ENCODE peak calls at places on chromosomes 2 and 18, in ten cellular contexts. One of them, this sample, is unnamed.

GRCh38 chr2:85390941-85391669 is 19.1 kb downstream of the CAPG start:
- DNase-seq in body of pancreas: peak
- DNase-seq in BJ: no peak
- DNase-seq in uterus: peak
- DNase-seq in stomach: peak
- DNase-seq in foreskin keratinocyte: no peak
- DNase-seq in left lung: peak
- DNase-seq in kidney epithelial cell: no peak
- DNase-seq in NB4: peak
- DNase-seq in dorsolateral prefrontal cortex: no peak
- DNase-seq in this sample: peak

GRCh38 chr2:103401621-103402020 is 639.8 kb downstream of the TMEM182 start:
- DNase-seq in body of pancreas: no peak
- DNase-seq in BJ: no peak
- DNase-seq in uterus: no peak
- DNase-seq in stomach: no peak
- DNase-seq in foreskin keratinocyte: peak
- DNase-seq in left lung: no peak
- DNase-seq in kidney epithelial cell: peak
- DNase-seq in NB4: no peak
- DNase-seq in dorsolateral prefrontal cortex: no peak
- DNase-seq in this sample: no peak

GRCh38 chr2:51866361-51866760 is 834.4 kb upstream of the NRXN1 start:
- DNase-seq in body of pancreas: no peak
- DNase-seq in BJ: no peak
- DNase-seq in uterus: no peak
- DNase-seq in stomach: no peak
- DNase-seq in foreskin keratinocyte: no peak
- DNase-seq in left lung: no peak
- DNase-seq in kidney epithelial cell: no peak
- DNase-seq in NB4: no peak
- DNase-seq in dorsolateral prefrontal cortex: no peak
- DNase-seq in this sample: no peak

GRCh38 chr2:29065479-29065847 is 8.9 kb downstream of the PCARE start:
- DNase-seq in body of pancreas: no peak
- DNase-seq in BJ: no peak
- DNase-seq in uterus: no peak
- DNase-seq in stomach: no peak
- DNase-seq in foreskin keratinocyte: no peak
- DNase-seq in left lung: no peak
- DNase-seq in kidney epithelial cell: no peak
- DNase-seq in NB4: no peak
- DNase-seq in dorsolateral prefrontal cortex: no peak
- DNase-seq in this sample: no peak

GRCh38 chr2:191115391-191115790 is 35.4 kb downstream of the STAT4 start:
- DNase-seq in body of pancreas: peak
- DNase-seq in BJ: no peak
- DNase-seq in uterus: no peak
- DNase-seq in stomach: no peak
- DNase-seq in foreskin keratinocyte: peak
- DNase-seq in left lung: no peak
- DNase-seq in kidney epithelial cell: peak
- DNase-seq in NB4: peak
- DNase-seq in dorsolateral prefrontal cortex: no peak
- DNase-seq in this sample: no peak

GRCh38 chr2:33131108-33131507 is 184.4 kb downstream of the LTBP1 start:
- DNase-seq in body of pancreas: no peak
- DNase-seq in BJ: no peak
- DNase-seq in uterus: no peak
- DNase-seq in stomach: no peak
- DNase-seq in foreskin keratinocyte: peak
- DNase-seq in left lung: no peak
- DNase-seq in kidney epithelial cell: no peak
- DNase-seq in NB4: no peak
- DNase-seq in dorsolateral prefrontal cortex: no peak
- DNase-seq in this sample: no peak

GRCh38 chr18:45166341-45167108 is 448.8 kb upstream of the SLC14A2 start:
- DNase-seq in body of pancreas: no peak
- DNase-seq in BJ: peak
- DNase-seq in uterus: no peak
- DNase-seq in stomach: no peak
- DNase-seq in foreskin keratinocyte: peak
- DNase-seq in left lung: no peak
- DNase-seq in kidney epithelial cell: peak
- DNase-seq in NB4: no peak
- DNase-seq in dorsolateral prefrontal cortex: no peak
- DNase-seq in this sample: no peak

GRCh38 chr2:122011493-122012270 is 256.2 kb downstream of the TSN start:
- DNase-seq in body of pancreas: no peak
- DNase-seq in BJ: no peak
- DNase-seq in uterus: no peak
- DNase-seq in stomach: no peak
- DNase-seq in foreskin keratinocyte: no peak
- DNase-seq in left lung: no peak
- DNase-seq in kidney epithelial cell: no peak
- DNase-seq in NB4: no peak
- DNase-seq in dorsolateral prefrontal cortex: no peak
- DNase-seq in this sample: no peak

GRCh38 chr2:119697290-119698013 is 18.5 kb downstream of the TMEM177 start:
- DNase-seq in body of pancreas: no peak
- DNase-seq in BJ: no peak
- DNase-seq in uterus: no peak
- DNase-seq in stomach: no peak
- DNase-seq in foreskin keratinocyte: no peak
- DNase-seq in left lung: no peak
- DNase-seq in kidney epithelial cell: no peak
- DNase-seq in NB4: no peak
- DNase-seq in dorsolateral prefrontal cortex: no peak
- DNase-seq in this sample: no peak

GRCh38 chr2:99637157-99637697 is 147.4 kb upstream of the REV1 start:
- DNase-seq in body of pancreas: no peak
- DNase-seq in BJ: no peak
- DNase-seq in uterus: no peak
- DNase-seq in stomach: no peak
- DNase-seq in foreskin keratinocyte: no peak
- DNase-seq in left lung: no peak
- DNase-seq in kidney epithelial cell: no peak
- DNase-seq in NB4: no peak
- DNase-seq in dorsolateral prefrontal cortex: no peak
- DNase-seq in this sample: no peak

GRCh38 chr2:84338069-84338468 is 121.0 kb downstream of the SUCLG1 start:
- DNase-seq in body of pancreas: no peak
- DNase-seq in BJ: peak
- DNase-seq in uterus: no peak
- DNase-seq in stomach: no peak
- DNase-seq in foreskin keratinocyte: no peak
- DNase-seq in left lung: no peak
- DNase-seq in kidney epithelial cell: no peak
- DNase-seq in NB4: no peak
- DNase-seq in dorsolateral prefrontal cortex: no peak
- DNase-seq in this sample: no peak

GRCh38 chr2:201167546-201167945 is 15.4 kb upstream of the CASP10 start:
- DNase-seq in body of pancreas: no peak
- DNase-seq in BJ: no peak
- DNase-seq in uterus: no peak
- DNase-seq in stomach: no peak
- DNase-seq in foreskin keratinocyte: no peak
- DNase-seq in left lung: no peak
- DNase-seq in kidney epithelial cell: no peak
- DNase-seq in NB4: no peak
- DNase-seq in dorsolateral prefrontal cortex: no peak
- DNase-seq in this sample: no peak

GRCh38 chr2:231483398-231484329 is 19.4 kb upstream of the NCL start:
- DNase-seq in body of pancreas: no peak
- DNase-seq in BJ: no peak
- DNase-seq in uterus: no peak
- DNase-seq in stomach: no peak
- DNase-seq in foreskin keratinocyte: peak
- DNase-seq in left lung: peak
- DNase-seq in kidney epithelial cell: no peak
- DNase-seq in NB4: peak
- DNase-seq in dorsolateral prefrontal cortex: no peak
- DNase-seq in this sample: peak

GRCh38 chr2:9752441-9753275 is 90.6 kb upstream of the TAF1B start:
- DNase-seq in body of pancreas: peak
- DNase-seq in BJ: peak
- DNase-seq in uterus: no peak
- DNase-seq in stomach: no peak
- DNase-seq in foreskin keratinocyte: peak
- DNase-seq in left lung: no peak
- DNase-seq in kidney epithelial cell: no peak
- DNase-seq in NB4: peak
- DNase-seq in dorsolateral prefrontal cortex: no peak
- DNase-seq in this sample: no peak

GRCh38 chr2:230668939-230669303 is 43.7 kb upstream of the CAB39 start:
- DNase-seq in body of pancreas: no peak
- DNase-seq in BJ: no peak
- DNase-seq in uterus: no peak
- DNase-seq in stomach: no peak
- DNase-seq in foreskin keratinocyte: no peak
- DNase-seq in left lung: no peak
- DNase-seq in kidney epithelial cell: no peak
- DNase-seq in NB4: peak
- DNase-seq in dorsolateral prefrontal cortex: no peak
- DNase-seq in this sample: no peak

DNA sequence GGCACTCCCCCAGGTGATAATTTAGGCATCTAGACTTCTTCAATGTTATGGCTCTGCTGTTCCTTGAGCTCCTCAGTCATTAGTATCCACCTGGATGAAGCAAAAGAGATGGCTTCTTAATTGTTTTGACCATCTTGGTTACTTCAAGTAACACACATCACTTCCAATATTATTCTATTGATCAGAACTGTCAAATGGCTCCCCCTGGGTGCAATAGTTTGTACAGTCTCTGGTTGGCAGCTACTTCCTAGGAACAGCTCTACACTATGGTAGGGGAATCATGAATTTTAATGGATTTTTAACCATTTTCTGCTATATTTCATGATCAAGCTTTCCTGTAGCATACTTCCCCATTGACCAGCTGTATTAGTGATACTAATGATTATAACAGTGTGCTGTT is 157.0 kb downstream of the NYAP2 start:
- DNase-seq in body of pancreas: no peak
- DNase-seq in BJ: no peak
- DNase-seq in uterus: no peak
- DNase-seq in stomach: no peak
- DNase-seq in foreskin keratinocyte: no peak
- DNase-seq in left lung: no peak
- DNase-seq in kidney epithelial cell: no peak
- DNase-seq in NB4: no peak
- DNase-seq in dorsolateral prefrontal cortex: no peak
- DNase-seq in this sample: no peak
- TF ChIP-seq CTCF in body of pancreas: no peak
- TF ChIP-seq CTCF in BJ: no peak
- TF ChIP-seq CTCF in uterus: no peak
- TF ChIP-seq CTCF in stomach: no peak
- TF ChIP-seq CTCF in foreskin keratinocyte: peak
- TF ChIP-seq CTCF in left lung: no peak
- TF ChIP-seq CTCF in kidney epithelial cell: no peak
- TF ChIP-seq CTCF in NB4: no peak
- TF ChIP-seq CTCF in dorsolateral prefrontal cortex: no peak
- TF ChIP-seq CTCF in this sample: no peak

DNA sequence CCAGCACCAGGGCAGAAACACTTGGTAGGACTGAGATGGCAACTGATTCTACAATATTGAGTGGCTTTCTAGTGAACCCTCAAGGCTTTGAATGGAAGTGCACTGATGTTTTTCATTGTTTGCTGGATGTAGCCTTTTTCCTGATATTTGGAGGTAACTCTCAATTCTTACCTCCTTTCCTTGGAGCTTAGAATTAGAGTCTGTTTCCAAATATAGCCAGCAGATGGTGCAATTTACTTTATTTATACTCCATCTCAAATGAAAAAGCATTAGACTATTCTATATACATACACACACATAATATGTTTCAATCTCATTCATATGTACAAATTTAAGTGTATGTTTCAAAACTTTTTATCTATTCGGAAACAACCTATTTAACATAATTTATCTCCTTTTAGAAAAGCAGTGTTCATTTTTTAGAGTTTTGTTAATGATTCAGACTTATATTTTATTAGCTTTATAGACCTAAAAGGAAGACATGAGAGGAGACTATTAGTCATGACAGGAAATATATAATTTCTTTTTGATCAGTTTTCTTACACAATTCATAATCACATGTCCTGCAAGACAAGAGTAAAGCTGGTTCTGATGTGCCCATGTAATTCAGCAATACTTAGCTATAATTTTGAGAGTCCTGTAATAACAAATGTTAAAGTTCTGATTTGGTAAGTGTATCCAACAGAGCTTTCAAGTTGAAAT is 124.8 kb downstream of the NUP35 start:
- DNase-seq in body of pancreas: no peak
- DNase-seq in BJ: no peak
- DNase-seq in uterus: no peak
- DNase-seq in stomach: no peak
- DNase-seq in foreskin keratinocyte: peak
- DNase-seq in left lung: no peak
- DNase-seq in kidney epithelial cell: no peak
- DNase-seq in NB4: peak
- DNase-seq in dorsolateral prefrontal cortex: no peak
- DNase-seq in this sample: no peak
- TF ChIP-seq CTCF in body of pancreas: peak
- TF ChIP-seq CTCF in BJ: peak
- TF ChIP-seq CTCF in uterus: no peak
- TF ChIP-seq CTCF in stomach: no peak
- TF ChIP-seq CTCF in foreskin keratinocyte: peak
- TF ChIP-seq CTCF in left lung: no peak
- TF ChIP-seq CTCF in kidney epithelial cell: peak
- TF ChIP-seq CTCF in NB4: peak
- TF ChIP-seq CTCF in dorsolateral prefrontal cortex: peak
- TF ChIP-seq CTCF in this sample: no peak

GRCh38 chr18:5571592-5571991 is 27.8 kb upstream of the EPB41L3 start:
- DNase-seq in body of pancreas: no peak
- DNase-seq in BJ: no peak
- DNase-seq in uterus: no peak
- DNase-seq in stomach: no peak
- DNase-seq in foreskin keratinocyte: no peak
- DNase-seq in left lung: no peak
- DNase-seq in kidney epithelial cell: no peak
- DNase-seq in NB4: no peak
- DNase-seq in dorsolateral prefrontal cortex: no peak
- DNase-seq in this sample: no peak
- TF ChIP-seq CTCF in body of pancreas: no peak
- TF ChIP-seq CTCF in BJ: no peak
- TF ChIP-seq CTCF in uterus: no peak
- TF ChIP-seq CTCF in stomach: no peak
- TF ChIP-seq CTCF in foreskin keratinocyte: no peak
- TF ChIP-seq CTCF in left lung: no peak
- TF ChIP-seq CTCF in kidney epithelial cell: no peak
- TF ChIP-seq CTCF in NB4: no peak
- TF ChIP-seq CTCF in dorsolateral prefrontal cortex: no peak
- TF ChIP-seq CTCF in this sample: no peak

DNA sequence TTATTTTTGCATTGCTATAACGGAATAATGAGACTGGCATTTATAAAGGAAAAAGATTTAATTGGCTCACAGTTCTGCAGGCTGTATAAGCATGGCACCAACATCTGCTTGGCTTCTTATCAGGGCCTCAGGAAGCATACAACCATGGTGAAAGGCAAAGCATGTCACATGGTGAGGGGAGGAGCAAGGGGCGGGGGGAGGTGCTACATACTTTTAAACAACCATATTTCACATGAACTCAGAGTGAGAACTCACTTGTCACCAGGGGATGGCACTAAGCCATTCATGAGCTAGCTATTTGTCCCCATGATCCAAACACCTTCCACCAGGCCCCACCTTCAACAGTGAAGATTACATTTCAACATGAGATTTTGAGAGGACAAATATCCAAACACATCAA is 188.7 kb downstream of the MBD5 start:
- DNase-seq in body of pancreas: no peak
- DNase-seq in BJ: no peak
- DNase-seq in uterus: no peak
- DNase-seq in stomach: no peak
- DNase-seq in foreskin keratinocyte: no peak
- DNase-seq in left lung: no peak
- DNase-seq in kidney epithelial cell: no peak
- DNase-seq in NB4: peak
- DNase-seq in dorsolateral prefrontal cortex: no peak
- DNase-seq in this sample: no peak
- TF ChIP-seq CTCF in body of pancreas: no peak
- TF ChIP-seq CTCF in BJ: no peak
- TF ChIP-seq CTCF in uterus: no peak
- TF ChIP-seq CTCF in stomach: no peak
- TF ChIP-seq CTCF in foreskin keratinocyte: no peak
- TF ChIP-seq CTCF in left lung: no peak
- TF ChIP-seq CTCF in kidney epithelial cell: no peak
- TF ChIP-seq CTCF in NB4: no peak
- TF ChIP-seq CTCF in dorsolateral prefrontal cortex: no peak
- TF ChIP-seq CTCF in this sample: no peak

This sample was measured in activated B cell treated with CpG ODN at 0.5 μM for 24 hours.